ENCODE peak calls at places on chromosome 10, in eight cellular contexts. One of them, this sample, is unnamed.

GRCh38 chr10:86411281-86411841 is 44.8 kb upstream of the GRID1 start:
- DNase-seq in Karpas-422: peak; percentile 74
- DNase-seq in fibroblast of lung: peak; percentile 89
- DNase-seq in IMR-90: peak; percentile 86
- DNase-seq in neuronal stem cell: no peak
- DNase-seq in HCT116: no peak
- DNase-seq in astrocyte: peak; percentile 84
- DNase-seq in GM23248: peak; percentile 86
- DNase-seq in this sample: peak; percentile 13

GRCh38 chr10:114453576-114453975 is 49.3 kb upstream of the AFAP1L2 start:
- DNase-seq in astrocyte: no peak
- DNase-seq in GM23248: no peak
- DNase-seq in fibroblast of lung: no peak
- DNase-seq in IMR-90: no peak
- DNase-seq in HCT116: no peak
- DNase-seq in neuronal stem cell: no peak
- DNase-seq in Karpas-422: no peak
- DNase-seq in this sample: peak; percentile 86

GRCh38 chr10:116742367-116743265 is at the start of gene HSPA12A:
- DNase-seq in neuronal stem cell: peak; percentile 77
- DNase-seq in fibroblast of lung: peak; percentile 89
- DNase-seq in GM23248: peak; percentile 96
- DNase-seq in IMR-90: peak; percentile 89
- DNase-seq in Karpas-422: no peak
- DNase-seq in HCT116: peak; percentile 50
- DNase-seq in astrocyte: peak; percentile 83
- DNase-seq in this sample: peak; percentile 74

GRCh38 chr10:11608159-11608966 is 3.1 kb downstream of the USP6NL start:
- DNase-seq in fibroblast of lung: no peak
- DNase-seq in neuronal stem cell: no peak
- DNase-seq in HCT116: no peak
- DNase-seq in IMR-90: no peak
- DNase-seq in astrocyte: no peak
- DNase-seq in Karpas-422: peak; percentile 88
- DNase-seq in GM23248: no peak
- DNase-seq in this sample: no peak

GRCh38 chr10:96676272-96677112 is 43.8 kb downstream of the PIK3AP1 start:
- DNase-seq in astrocyte: no peak
- DNase-seq in Karpas-422: no peak
- DNase-seq in GM23248: no peak
- DNase-seq in IMR-90: no peak
- DNase-seq in neuronal stem cell: no peak
- DNase-seq in HCT116: no peak
- DNase-seq in fibroblast of lung: no peak
- DNase-seq in this sample: no peak

GRCh38 chr10:34405611-34406462 is 409.3 kb downstream of the PARD3 start:
- DNase-seq in GM23248: peak; percentile 31
- DNase-seq in neuronal stem cell: no peak
- DNase-seq in HCT116: no peak
- DNase-seq in fibroblast of lung: peak; percentile 51
- DNase-seq in Karpas-422: no peak
- DNase-seq in astrocyte: peak; percentile 48
- DNase-seq in IMR-90: peak; percentile 53
- DNase-seq in this sample: no peak

GRCh38 chr10:63763744-63764143 is 242.5 kb downstream of the REEP3 start:
- DNase-seq in Karpas-422: no peak
- DNase-seq in IMR-90: peak; percentile 15
- DNase-seq in astrocyte: no peak
- DNase-seq in GM23248: peak; percentile 46
- DNase-seq in fibroblast of lung: peak; percentile 20
- DNase-seq in HCT116: no peak
- DNase-seq in neuronal stem cell: no peak
- DNase-seq in this sample: no peak

GRCh38 chr10:105138287-105138854 is 497.3 kb downstream of the SORCS3 start:
- DNase-seq in HCT116: no peak
- DNase-seq in astrocyte: no peak
- DNase-seq in IMR-90: no peak
- DNase-seq in GM23248: no peak
- DNase-seq in fibroblast of lung: no peak
- DNase-seq in Karpas-422: no peak
- DNase-seq in neuronal stem cell: no peak
- DNase-seq in this sample: no peak

GRCh38 chr10:36531621-36532020 is 593.8 kb upstream of the ANKRD30A start:
- DNase-seq in IMR-90: peak; percentile 55
- DNase-seq in astrocyte: peak; percentile 21
- DNase-seq in neuronal stem cell: no peak
- DNase-seq in fibroblast of lung: peak; percentile 38
- DNase-seq in Karpas-422: no peak
- DNase-seq in GM23248: peak; percentile 78
- DNase-seq in HCT116: no peak
- DNase-seq in this sample: no peak

GRCh38 chr10:4131407-4132215 is 346.6 kb upstream of the KLF6 start:
- DNase-seq in HCT116: no peak
- DNase-seq in neuronal stem cell: no peak
- DNase-seq in IMR-90: peak; percentile 93
- DNase-seq in astrocyte: peak; percentile 93
- DNase-seq in fibroblast of lung: peak; percentile 93
- DNase-seq in Karpas-422: peak; percentile 93
- DNase-seq in GM23248: peak; percentile 90
- DNase-seq in this sample: peak; percentile 42

GRCh38 chr10:22816298-22816653 is 101.9 kb upstream of the PIP4K2A start:
- DNase-seq in HCT116: peak; percentile 89
- DNase-seq in GM23248: peak; percentile 91
- DNase-seq in neuronal stem cell: no peak
- DNase-seq in fibroblast of lung: peak; percentile 95
- DNase-seq in astrocyte: peak; percentile 93
- DNase-seq in IMR-90: peak; percentile 96
- DNase-seq in Karpas-422: no peak
- DNase-seq in this sample: peak; percentile 40

GRCh38 chr10:68110027-68110426 is 739 bp downstream of the MYPN start:
- DNase-seq in fibroblast of lung: no peak
- DNase-seq in Karpas-422: no peak
- DNase-seq in astrocyte: no peak
- DNase-seq in IMR-90: peak; percentile 81
- DNase-seq in HCT116: no peak
- DNase-seq in GM23248: no peak
- DNase-seq in neuronal stem cell: no peak
- DNase-seq in this sample: no peak

GRCh38 chr10:11201911-11202310 is 184.2 kb downstream of the CELF2 start:
- DNase-seq in IMR-90: no peak
- DNase-seq in GM23248: no peak
- DNase-seq in Karpas-422: no peak
- DNase-seq in fibroblast of lung: no peak
- DNase-seq in astrocyte: no peak
- DNase-seq in neuronal stem cell: no peak
- DNase-seq in HCT116: no peak
- DNase-seq in this sample: no peak

GRCh38 chr10:119625570-119626280 is 25.5 kb upstream of the BAG3 start:
- DNase-seq in astrocyte: no peak
- DNase-seq in HCT116: no peak
- DNase-seq in neuronal stem cell: no peak
- DNase-seq in GM23248: no peak
- DNase-seq in IMR-90: no peak
- DNase-seq in Karpas-422: peak; percentile 59
- DNase-seq in fibroblast of lung: no peak
- DNase-seq in this sample: no peak

GRCh38 chr10:21208666-21209316 is 311.7 kb upstream of the NEBL start:
- DNase-seq in HCT116: no peak
- DNase-seq in fibroblast of lung: peak; percentile 12
- DNase-seq in IMR-90: no peak
- DNase-seq in Karpas-422: no peak
- DNase-seq in astrocyte: no peak
- DNase-seq in neuronal stem cell: no peak
- DNase-seq in GM23248: no peak
- DNase-seq in this sample: peak; percentile 19

GRCh38 chr10:865924-866576 is 65.5 kb downstream of the LARP4B start:
- DNase-seq in IMR-90: no peak
- DNase-seq in fibroblast of lung: no peak
- DNase-seq in astrocyte: no peak
- DNase-seq in GM23248: no peak
- DNase-seq in HCT116: no peak
- DNase-seq in Karpas-422: no peak
- DNase-seq in neuronal stem cell: no peak
- DNase-seq in this sample: no peak

GRCh38 chr10:123135415-123136141 is at the start of gene HMX3:
- DNase-seq in astrocyte: no peak
- DNase-seq in GM23248: peak; percentile 62
- DNase-seq in Karpas-422: no peak
- DNase-seq in fibroblast of lung: no peak
- DNase-seq in HCT116: no peak
- DNase-seq in neuronal stem cell: no peak
- DNase-seq in IMR-90: peak; percentile 23
- DNase-seq in this sample: no peak
- H3K4me2 ChIP-seq in astrocyte: peak within 1 kb of the TSS; percentile 62
- H3K4me2 ChIP-seq in GM23248: peak within 1 kb of the TSS; percentile 5
- H3K4me2 ChIP-seq in Karpas-422: no peak within 1 kb of the TSS
- H3K4me2 ChIP-seq in fibroblast of lung: peak within 1 kb of the TSS; percentile 20
- H3K4me2 ChIP-seq in HCT116: no peak within 1 kb of the TSS
- H3K4me2 ChIP-seq in neuronal stem cell: peak within 1 kb of the TSS; percentile 65
- H3K4me2 ChIP-seq in IMR-90: peak within 1 kb of the TSS; percentile 54
- H3K4me2 ChIP-seq in this sample: peak within 1 kb of the TSS; percentile 60

GRCh38 chr10:101668566-101668965 is 26.4 kb downstream of the FBXW4 start:
- DNase-seq in astrocyte: no peak
- DNase-seq in fibroblast of lung: no peak
- DNase-seq in HCT116: no peak
- DNase-seq in neuronal stem cell: no peak
- DNase-seq in Karpas-422: no peak
- DNase-seq in GM23248: no peak
- DNase-seq in IMR-90: no peak
- DNase-seq in this sample: no peak
- H3K36me3 ChIP-seq in astrocyte: peaks cover 25% of the 10 kb centered on the region
- H3K36me3 ChIP-seq in fibroblast of lung: no peaks in the 10 kb centered on the region
- H3K36me3 ChIP-seq in HCT116: peaks cover 25% of the 10 kb centered on the region
- H3K36me3 ChIP-seq in neuronal stem cell: no peaks in the 10 kb centered on the region
- H3K36me3 ChIP-seq in Karpas-422: no peaks in the 10 kb centered on the region
- H3K36me3 ChIP-seq in GM23248: peaks cover 32% of the 10 kb centered on the region
- H3K36me3 ChIP-seq in IMR-90: peaks cover 43% of the 10 kb centered on the region
- H3K36me3 ChIP-seq in this sample: peaks cover 13% of the 10 kb centered on the region

GRCh38 chr10:129966831-129967578 is 2.9 kb upstream of the EBF3 start:
- DNase-seq in IMR-90: no peak
- DNase-seq in fibroblast of lung: no peak
- DNase-seq in neuronal stem cell: peak; percentile 39
- DNase-seq in astrocyte: no peak
- DNase-seq in Karpas-422: no peak
- DNase-seq in HCT116: no peak
- DNase-seq in GM23248: no peak
- DNase-seq in this sample: no peak
- H3K4me2 ChIP-seq in IMR-90: no peak overlapping the region
- H3K4me2 ChIP-seq in fibroblast of lung: no peak overlapping the region
- H3K4me2 ChIP-seq in neuronal stem cell: peak overlapping the region; percentile 49
- H3K4me2 ChIP-seq in astrocyte: no peak overlapping the region
- H3K4me2 ChIP-seq in Karpas-422: no peak overlapping the region
- H3K4me2 ChIP-seq in HCT116: no peak overlapping the region
- H3K4me2 ChIP-seq in GM23248: no peak overlapping the region
- H3K4me2 ChIP-seq in this sample: peak overlapping the region; percentile 26

GRCh38 chr10:129530486-129531065 is 63.5 kb downstream of the MGMT start:
- DNase-seq in neuronal stem cell: no peak
- DNase-seq in fibroblast of lung: no peak
- DNase-seq in IMR-90: no peak
- DNase-seq in Karpas-422: no peak
- DNase-seq in GM23248: no peak
- DNase-seq in HCT116: no peak
- DNase-seq in astrocyte: no peak
- DNase-seq in this sample: no peak

GRCh38 chr10:129533281-129533680 is 66.2 kb downstream of the MGMT start:
- DNase-seq in neuronal stem cell: no peak
- DNase-seq in Karpas-422: no peak
- DNase-seq in fibroblast of lung: no peak
- DNase-seq in astrocyte: no peak
- DNase-seq in HCT116: no peak
- DNase-seq in IMR-90: no peak
- DNase-seq in GM23248: no peak
- DNase-seq in this sample: no peak

GRCh38 chr10:129532838-129533237 is 65.8 kb downstream of the MGMT start:
- DNase-seq in GM23248: no peak
- DNase-seq in astrocyte: no peak
- DNase-seq in neuronal stem cell: no peak
- DNase-seq in IMR-90: no peak
- DNase-seq in fibroblast of lung: no peak
- DNase-seq in HCT116: no peak
- DNase-seq in Karpas-422: no peak
- DNase-seq in this sample: no peak

GRCh38 chr10:129531969-129532660 is 65.1 kb downstream of the MGMT start:
- DNase-seq in fibroblast of lung: peak; percentile 65
- DNase-seq in neuronal stem cell: no peak
- DNase-seq in IMR-90: no peak
- DNase-seq in astrocyte: peak; percentile 43
- DNase-seq in HCT116: no peak
- DNase-seq in GM23248: no peak
- DNase-seq in Karpas-422: no peak
- DNase-seq in this sample: no peak

GRCh38 chr10:129531195-129531968 is 64.3 kb downstream of the MGMT start:
- DNase-seq in neuronal stem cell: peak; percentile 21
- DNase-seq in IMR-90: peak; percentile 56
- DNase-seq in astrocyte: peak; percentile 71
- DNase-seq in GM23248: peak; percentile 71
- DNase-seq in fibroblast of lung: peak; percentile 79
- DNase-seq in HCT116: peak; percentile 7
- DNase-seq in Karpas-422: no peak
- DNase-seq in this sample: no peak
- H3K36me3 ChIP-seq in neuronal stem cell: no peaks in the 10 kb centered on the region
- H3K36me3 ChIP-seq in IMR-90: peaks cover 1% of the 10 kb centered on the region
- H3K36me3 ChIP-seq in astrocyte: no peaks in the 10 kb centered on the region
- H3K36me3 ChIP-seq in GM23248: no peaks in the 10 kb centered on the region
- H3K36me3 ChIP-seq in fibroblast of lung: no peaks in the 10 kb centered on the region
- H3K36me3 ChIP-seq in HCT116: no peaks in the 10 kb centered on the region
- H3K36me3 ChIP-seq in Karpas-422: no peaks in the 10 kb centered on the region
- H3K36me3 ChIP-seq in this sample: no peaks in the 10 kb centered on the region

GRCh38 chr10:91033536-91033935 is 112.6 kb upstream of the ANKRD1 start:
- DNase-seq in fibroblast of lung: peak; percentile 25
- DNase-seq in GM23248: no peak
- DNase-seq in HCT116: no peak
- DNase-seq in neuronal stem cell: no peak
- DNase-seq in IMR-90: no peak
- DNase-seq in astrocyte: no peak
- DNase-seq in Karpas-422: no peak
- DNase-seq in this sample: no peak

GRCh38 chr10:91032614-91033248 is 111.8 kb upstream of the ANKRD1 start:
- DNase-seq in astrocyte: no peak
- DNase-seq in IMR-90: peak; percentile 22
- DNase-seq in neuronal stem cell: no peak
- DNase-seq in Karpas-422: no peak
- DNase-seq in HCT116: no peak
- DNase-seq in fibroblast of lung: no peak
- DNase-seq in GM23248: peak; percentile 14
- DNase-seq in this sample: no peak

GRCh38 chr10:91035650-91036292 is 114.9 kb upstream of the ANKRD1 start:
- DNase-seq in GM23248: no peak
- DNase-seq in HCT116: no peak
- DNase-seq in neuronal stem cell: no peak
- DNase-seq in Karpas-422: no peak
- DNase-seq in fibroblast of lung: no peak
- DNase-seq in IMR-90: no peak
- DNase-seq in astrocyte: no peak
- DNase-seq in this sample: no peak

GRCh38 chr10:91034042-91034441 is 113.2 kb upstream of the ANKRD1 start:
- DNase-seq in neuronal stem cell: no peak
- DNase-seq in astrocyte: no peak
- DNase-seq in GM23248: no peak
- DNase-seq in Karpas-422: no peak
- DNase-seq in HCT116: no peak
- DNase-seq in IMR-90: no peak
- DNase-seq in fibroblast of lung: no peak
- DNase-seq in this sample: no peak

GRCh38 chr10:91034494-91035157 is 113.7 kb upstream of the ANKRD1 start:
- DNase-seq in GM23248: peak; percentile 44
- DNase-seq in astrocyte: peak; percentile 62
- DNase-seq in neuronal stem cell: no peak
- DNase-seq in Karpas-422: no peak
- DNase-seq in IMR-90: peak; percentile 19
- DNase-seq in fibroblast of lung: peak; percentile 70
- DNase-seq in HCT116: no peak
- DNase-seq in this sample: peak; percentile 14
- H3K4me2 ChIP-seq in GM23248: no peak overlapping the region
- H3K4me2 ChIP-seq in astrocyte: peak overlapping the region; percentile 23
- H3K4me2 ChIP-seq in neuronal stem cell: no peak overlapping the region
- H3K4me2 ChIP-seq in Karpas-422: no peak overlapping the region
- H3K4me2 ChIP-seq in IMR-90: peak overlapping the region; percentile 49
- H3K4me2 ChIP-seq in fibroblast of lung: peak overlapping the region; percentile 23
- H3K4me2 ChIP-seq in HCT116: no peak overlapping the region
- H3K4me2 ChIP-seq in this sample: no peak overlapping the region

This sample was measured in trophoblast cell.